ENCODE peak calls at places on chromosomes 12 and 14, in nine cellular contexts. One of them, this sample, is unnamed.

GRCh38 chr14:77641207-77641533 is 24.7 kb upstream of the SPTLC2 start:
- DNase-seq in amygdala: no peak
- DNase-seq in IMR-90: no peak
- DNase-seq in foreskin fibroblast: no peak
- DNase-seq in RWPE1: no peak
- DNase-seq in AG20443: no peak
- DNase-seq in NT2/D1: no peak
- DNase-seq in lower leg skin: no peak
- DNase-seq in activated gamma-delta T cell treated with Interleukin-2 at 50 U/mL for 16 hours: no peak
- DNase-seq in this sample: no peak

GRCh38 chr12:4824415-4824814 is 85.3 kb upstream of the KCNA1 start:
- DNase-seq in amygdala: no peak
- DNase-seq in IMR-90: peak
- DNase-seq in foreskin fibroblast: peak
- DNase-seq in RWPE1: peak
- DNase-seq in AG20443: peak
- DNase-seq in NT2/D1: peak
- DNase-seq in lower leg skin: no peak
- DNase-seq in activated gamma-delta T cell treated with Interleukin-2 at 50 U/mL for 16 hours: no peak
- DNase-seq in this sample: no peak

GRCh38 chr14:94897583-94897982 is 127.7 kb upstream of the GSC start:
- DNase-seq in amygdala: no peak
- DNase-seq in IMR-90: no peak
- DNase-seq in foreskin fibroblast: no peak
- DNase-seq in RWPE1: no peak
- DNase-seq in AG20443: no peak
- DNase-seq in NT2/D1: no peak
- DNase-seq in lower leg skin: no peak
- DNase-seq in activated gamma-delta T cell treated with Interleukin-2 at 50 U/mL for 16 hours: no peak
- DNase-seq in this sample: no peak

GRCh38 chr14:92680781-92681650 is 67.4 kb downstream of the LGMN start:
- DNase-seq in amygdala: no peak
- DNase-seq in IMR-90: peak
- DNase-seq in foreskin fibroblast: peak
- DNase-seq in RWPE1: peak
- DNase-seq in AG20443: peak
- DNase-seq in NT2/D1: peak
- DNase-seq in lower leg skin: peak
- DNase-seq in activated gamma-delta T cell treated with Interleukin-2 at 50 U/mL for 16 hours: peak
- DNase-seq in this sample: peak

GRCh38 chr12:52139579-52140062 is 52.2 kb downstream of the KRT80 start:
- DNase-seq in amygdala: no peak
- DNase-seq in IMR-90: peak
- DNase-seq in foreskin fibroblast: peak
- DNase-seq in RWPE1: peak
- DNase-seq in AG20443: peak
- DNase-seq in NT2/D1: no peak
- DNase-seq in lower leg skin: no peak
- DNase-seq in activated gamma-delta T cell treated with Interleukin-2 at 50 U/mL for 16 hours: no peak
- DNase-seq in this sample: no peak

GRCh38 chr12:99381992-99382391 is 265.6 kb upstream of the GARIN6 start:
- DNase-seq in amygdala: no peak
- DNase-seq in IMR-90: no peak
- DNase-seq in foreskin fibroblast: no peak
- DNase-seq in RWPE1: no peak
- DNase-seq in AG20443: no peak
- DNase-seq in NT2/D1: no peak
- DNase-seq in lower leg skin: no peak
- DNase-seq in activated gamma-delta T cell treated with Interleukin-2 at 50 U/mL for 16 hours: no peak
- DNase-seq in this sample: no peak

GRCh38 chr14:24271134-24271833 is at the start of gene RABGGTA:
- DNase-seq in amygdala: peak
- DNase-seq in IMR-90: peak
- DNase-seq in foreskin fibroblast: peak
- DNase-seq in RWPE1: peak
- DNase-seq in AG20443: peak
- DNase-seq in NT2/D1: peak
- DNase-seq in lower leg skin: peak
- DNase-seq in activated gamma-delta T cell treated with Interleukin-2 at 50 U/mL for 16 hours: peak
- DNase-seq in this sample: peak

GRCh38 chr12:32494676-32495075 is 95.3 kb downstream of the FGD4 start:
- DNase-seq in amygdala: no peak
- DNase-seq in IMR-90: no peak
- DNase-seq in foreskin fibroblast: no peak
- DNase-seq in RWPE1: no peak
- DNase-seq in AG20443: no peak
- DNase-seq in NT2/D1: no peak
- DNase-seq in lower leg skin: no peak
- DNase-seq in activated gamma-delta T cell treated with Interleukin-2 at 50 U/mL for 16 hours: peak
- DNase-seq in this sample: no peak

GRCh38 chr14:87975636-87976035 is 17.3 kb downstream of the GALC start:
- DNase-seq in amygdala: no peak
- DNase-seq in IMR-90: peak
- DNase-seq in foreskin fibroblast: no peak
- DNase-seq in RWPE1: no peak
- DNase-seq in AG20443: no peak
- DNase-seq in NT2/D1: no peak
- DNase-seq in lower leg skin: no peak
- DNase-seq in activated gamma-delta T cell treated with Interleukin-2 at 50 U/mL for 16 hours: no peak
- DNase-seq in this sample: no peak

GRCh38 chr12:53004178-53004577 is 2.1 kb upstream of the EIF4B start:
- DNase-seq in amygdala: no peak
- DNase-seq in IMR-90: no peak
- DNase-seq in foreskin fibroblast: peak
- DNase-seq in RWPE1: no peak
- DNase-seq in AG20443: no peak
- DNase-seq in NT2/D1: peak
- DNase-seq in lower leg skin: no peak
- DNase-seq in activated gamma-delta T cell treated with Interleukin-2 at 50 U/mL for 16 hours: no peak
- DNase-seq in this sample: no peak

GRCh38 chr14:103517172-103517566 is 5.5 kb downstream of the CKB start:
- DNase-seq in amygdala: no peak
- DNase-seq in IMR-90: no peak
- DNase-seq in foreskin fibroblast: no peak
- DNase-seq in RWPE1: no peak
- DNase-seq in AG20443: no peak
- DNase-seq in NT2/D1: no peak
- DNase-seq in lower leg skin: no peak
- DNase-seq in activated gamma-delta T cell treated with Interleukin-2 at 50 U/mL for 16 hours: no peak
- DNase-seq in this sample: no peak

GRCh38 chr12:52043386-52044212 is 7.6 kb upstream of the NR4A1 start:
- DNase-seq in amygdala: peak
- DNase-seq in IMR-90: no peak
- DNase-seq in foreskin fibroblast: peak
- DNase-seq in RWPE1: no peak
- DNase-seq in AG20443: peak
- DNase-seq in NT2/D1: no peak
- DNase-seq in lower leg skin: no peak
- DNase-seq in activated gamma-delta T cell treated with Interleukin-2 at 50 U/mL for 16 hours: no peak
- DNase-seq in this sample: no peak

GRCh38 chr14:105315211-105315721 is 718 bp downstream of the PACS2 start:
- DNase-seq in amygdala: no peak
- DNase-seq in IMR-90: no peak
- DNase-seq in foreskin fibroblast: peak
- DNase-seq in RWPE1: peak
- DNase-seq in AG20443: no peak
- DNase-seq in NT2/D1: no peak
- DNase-seq in lower leg skin: peak
- DNase-seq in activated gamma-delta T cell treated with Interleukin-2 at 50 U/mL for 16 hours: peak
- DNase-seq in this sample: peak

GRCh38 chr14:88078525-88078924 is 73.6 kb downstream of the GPR65 start:
- DNase-seq in amygdala: no peak
- DNase-seq in IMR-90: no peak
- DNase-seq in foreskin fibroblast: no peak
- DNase-seq in RWPE1: no peak
- DNase-seq in AG20443: no peak
- DNase-seq in NT2/D1: no peak
- DNase-seq in lower leg skin: no peak
- DNase-seq in activated gamma-delta T cell treated with Interleukin-2 at 50 U/mL for 16 hours: no peak
- DNase-seq in this sample: no peak

GRCh38 chr12:198708-199107 is 15.2 kb downstream of the SLC6A12 start:
- DNase-seq in amygdala: no peak
- DNase-seq in IMR-90: no peak
- DNase-seq in foreskin fibroblast: no peak
- DNase-seq in RWPE1: no peak
- DNase-seq in AG20443: no peak
- DNase-seq in NT2/D1: no peak
- DNase-seq in lower leg skin: no peak
- DNase-seq in activated gamma-delta T cell treated with Interleukin-2 at 50 U/mL for 16 hours: no peak
- DNase-seq in this sample: no peak

GRCh38 chr12:57093412-57094193 is 4.7 kb downstream of the NAB2 start:
- DNase-seq in amygdala: peak
- DNase-seq in IMR-90: peak
- DNase-seq in foreskin fibroblast: peak
- DNase-seq in RWPE1: peak
- DNase-seq in AG20443: peak
- DNase-seq in NT2/D1: no peak
- DNase-seq in lower leg skin: peak
- DNase-seq in activated gamma-delta T cell treated with Interleukin-2 at 50 U/mL for 16 hours: peak
- DNase-seq in this sample: peak

GRCh38 chr14:90491868-90492560 is 95.2 kb downstream of the CALM1 start:
- DNase-seq in amygdala: no peak
- DNase-seq in IMR-90: no peak
- DNase-seq in foreskin fibroblast: no peak
- DNase-seq in RWPE1: no peak
- DNase-seq in AG20443: peak
- DNase-seq in NT2/D1: no peak
- DNase-seq in lower leg skin: no peak
- DNase-seq in activated gamma-delta T cell treated with Interleukin-2 at 50 U/mL for 16 hours: no peak
- DNase-seq in this sample: no peak